ENCODE peak calls at places on chromosomes 1 and 21, in four cellular contexts. F is IMR-90, I is HepG2, A is HCT116. O is an unnamed sample.

GRCh38 chr1:172894345-172895049 is 156.2 kb downstream of the TNFSF18 start:
- ATAC-seq in F (no peak), I (no peak), A (no peak), O (no peak)

GRCh38 chr1:221712198-221712684 is 29.6 kb downstream of the DUSP10 start:
- ATAC-seq in F (peak), I (no peak), A (no peak), O (no peak)

GRCh38 chr1:179529482-179529881 is 46.3 kb downstream of the NPHS2 start:
- ATAC-seq in F (no peak), I (no peak), A (no peak), O (no peak)

GRCh38 chr1:214566158-214567104 is 15.0 kb upstream of the PTPN14 start:
- ATAC-seq in F (peak), I (no peak), A (peak), O (no peak)

GRCh38 chr1:41024953-41025352 is 3.4 kb upstream of the SLFNL1 start:
- ATAC-seq in F (no peak), I (peak), A (peak), O (no peak)

GRCh38 chr21:42220138-42220701 is 1.3 kb downstream of the ABCG1 start:
- ATAC-seq in F (peak), I (peak), A (peak), O (peak)

GRCh38 chr1:85278853-85279314 is 2.5 kb upstream of the BCL10 start:
- ATAC-seq in F (peak), I (no peak), A (no peak), O (no peak)

GRCh38 chr1:156928043-156928602 is 7.7 kb downstream of the LRRC71 start:
- ATAC-seq in F (peak), I (peak), A (peak), O (no peak)

GRCh38 chr1:169729991-169730390 is 3.9 kb downstream of the SELE start:
- ATAC-seq in F (no peak), I (no peak), A (no peak), O (no peak)

GRCh38 chr1:10635385-10635896 is 160.7 kb downstream of the PEX14 start:
- ATAC-seq in F (peak), I (no peak), A (no peak), O (peak)

DNA sequence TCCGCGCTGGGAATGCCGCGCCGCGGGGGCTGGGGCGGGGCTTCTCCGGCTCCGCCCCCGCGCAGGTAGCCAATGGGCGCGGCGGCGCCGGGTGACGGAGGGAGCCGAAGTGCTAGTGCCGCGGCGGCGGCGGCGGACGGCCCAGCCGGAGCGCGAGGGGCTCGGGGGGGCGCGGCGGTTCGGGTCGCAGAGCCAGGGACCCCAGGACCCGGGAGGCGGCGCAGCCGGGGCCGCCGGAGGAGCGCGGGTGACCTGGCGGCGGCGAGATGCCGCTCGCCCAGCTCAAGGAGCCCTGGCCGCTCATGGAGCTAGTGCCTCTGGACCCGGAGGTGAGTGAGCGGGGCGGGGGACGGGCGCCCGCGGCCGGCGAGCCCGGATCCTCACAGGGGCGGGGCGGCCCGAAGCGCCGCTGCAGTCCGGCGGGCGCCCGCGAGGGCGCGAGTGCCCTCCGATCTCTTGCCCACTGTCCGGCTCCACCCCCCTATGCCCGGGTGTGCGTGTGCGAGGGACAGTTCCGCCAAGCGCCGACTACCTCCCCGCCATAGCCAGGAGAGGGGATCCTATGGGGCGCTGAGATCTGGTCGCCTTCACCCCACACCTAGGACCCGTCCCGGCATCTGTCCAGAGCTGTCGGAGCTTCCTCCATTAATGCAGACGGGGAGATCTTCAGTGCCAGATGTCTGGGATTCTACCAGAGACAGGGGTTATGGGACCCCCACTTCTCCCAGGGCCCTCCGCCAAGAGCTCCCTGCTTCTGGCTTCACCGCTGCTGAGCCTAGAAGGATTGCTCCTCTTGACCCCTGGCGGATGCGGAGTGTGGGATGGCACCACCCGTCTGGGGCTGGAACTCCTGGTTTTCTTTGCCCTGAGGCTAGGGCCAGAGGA is at the start of gene RPS6KA1:
- ATAC-seq in F (peak), I (peak), A (peak), O (peak)
- TF ChIP-seq POLR2A in F (no peak), I (peak), A (peak), O (no peak)

DNA sequence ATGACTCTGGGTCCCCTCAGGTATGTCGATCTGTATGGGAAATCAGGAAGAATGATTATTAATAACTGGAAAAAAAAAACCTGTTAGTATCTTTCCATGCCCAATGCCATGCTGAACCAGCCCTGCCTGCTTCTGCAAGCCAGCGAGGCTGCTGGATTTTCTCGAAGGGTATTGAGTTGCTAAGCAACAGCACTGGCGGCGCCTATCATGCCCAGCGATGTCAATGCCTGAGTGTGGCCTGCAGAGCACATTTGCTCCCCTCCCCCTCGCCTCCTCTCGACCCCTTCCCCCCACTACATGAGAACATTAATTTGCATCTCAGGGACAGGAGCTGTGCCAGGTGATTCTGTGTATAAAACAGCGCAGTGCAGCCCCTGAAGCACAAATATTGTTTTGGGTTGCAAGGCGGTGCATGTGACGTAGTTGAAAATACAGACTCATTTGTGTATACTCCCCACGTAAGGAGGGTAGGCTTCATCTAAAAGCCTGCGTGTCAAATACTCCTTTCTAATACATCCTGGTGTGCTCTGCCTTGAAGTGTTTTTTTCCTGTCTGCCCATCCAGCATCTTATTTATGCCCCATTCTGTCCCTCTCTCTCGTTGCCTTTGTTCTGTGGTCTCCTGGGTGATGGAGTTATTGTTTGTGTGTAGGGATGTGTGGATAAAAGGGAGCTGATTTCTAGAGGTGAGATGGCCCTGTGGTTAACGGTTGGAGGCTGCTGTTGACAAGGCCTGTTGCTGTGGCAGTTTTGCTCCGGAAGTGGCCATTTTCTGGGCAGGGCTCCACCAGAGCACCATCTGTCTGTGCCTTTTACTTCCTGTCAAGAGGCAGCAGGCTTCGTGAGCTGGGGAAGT is 32.7 kb upstream of the ATP5PO start:
- ATAC-seq in F (peak), I (peak), A (peak), O (peak)
- H3K4me3 ChIP-seq in F (no peak), I (no peak), A (peak), O (peak)

GRCh38 chr1:42846257-42847110 is at the start of gene ZNF691:
- ATAC-seq in F (peak), I (peak), A (peak), O (peak)
- TF ChIP-seq POLR2A in F (peak), I (peak), A (peak), O (peak)

DNA sequence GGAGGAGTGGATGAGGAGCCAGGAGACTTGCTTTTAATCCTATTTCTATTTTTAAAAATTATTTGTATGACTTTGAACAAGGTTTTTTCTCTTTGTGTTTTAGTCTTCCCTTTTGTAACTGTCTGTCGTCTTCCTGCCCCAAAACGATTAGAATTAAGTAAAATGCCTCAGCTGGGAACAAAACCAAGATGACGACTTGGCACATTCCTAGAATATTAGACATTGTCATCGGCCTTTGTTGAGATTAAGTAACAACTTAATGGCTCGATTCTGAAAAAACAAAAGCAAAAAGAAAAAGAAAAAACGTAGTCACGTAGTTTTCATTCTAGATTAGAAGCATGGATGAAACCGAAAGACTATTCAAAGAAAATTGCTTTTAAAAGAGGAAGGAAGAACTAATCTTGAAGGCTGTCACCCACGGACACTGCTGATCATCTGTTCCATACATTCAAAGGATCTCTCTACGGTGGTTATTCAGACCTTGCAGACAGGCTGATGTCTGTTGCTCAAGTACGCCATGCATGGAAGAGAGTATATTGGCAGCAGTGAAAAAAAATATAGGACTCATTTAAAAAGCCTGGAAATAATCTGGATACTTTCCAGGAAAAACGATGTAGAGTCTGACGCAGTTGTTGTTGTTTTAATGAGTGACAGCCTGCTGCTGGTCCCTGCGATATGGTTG is 16.9 kb downstream of the GNG4 start:
- ATAC-seq in F (peak), I (no peak), A (no peak), O (no peak)
- H3K4me3 ChIP-seq in F (peak), I (no peak), A (no peak), O (peak)

O was measured in gastroesophageal sphincter.